ENCODE peak calls at places on chromosomes 7 and 10, in five cellular contexts. E, I, O, J and B are unnamed samples.
A peak's percentile ranks its signal among the peaks of the same experiment; 100 is the strongest.

GRCh38 chr7:106021211-106022067 is 58.4 kb downstream of the CDHR3 start:
- DNase-seq in J (no peak), E (no peak), O (no peak), I (no peak), B (no peak)

GRCh38 chr10:84727398-84727797 is 399.0 kb downstream of the CCSER2 start:
- DNase-seq in I (no peak), E (no peak), J (no peak), O (no peak), B (no peak)

GRCh38 chr7:140360697-140361229 is 37.6 kb downstream of the SLC37A3 start:
- DNase-seq in J (no peak), E (no peak), I (no peak), O (no peak), B (no peak)

GRCh38 chr7:103660455-103661371 is 214.7 kb upstream of the SLC26A5 start:
- DNase-seq in E (no peak), O (no peak), I (no peak), J (peak; percentile 32), B (no peak)

GRCh38 chr10:373015-373414 is 237.8 kb downstream of the ZMYND11 start:
- DNase-seq in I (peak; percentile 62), E (no peak), J (no peak), O (no peak), B (no peak)

GRCh38 chr10:47444047-47444446 is 39.9 kb downstream of the ANXA8 start:
- DNase-seq in J (peak; percentile 3), O (no peak), I (no peak), E (no peak), B (no peak)

GRCh38 chr7:106166651-106167342 is 54.7 kb upstream of the SYPL1 start:
- DNase-seq in I (no peak), E (peak; percentile 47), J (peak; percentile 75), O (no peak), B (peak; percentile 57)

GRCh38 chr10:128059266-128059850 is 66.9 kb downstream of the MKI67 start:
- DNase-seq in O (no peak), I (peak; percentile 76), J (no peak), E (no peak), B (no peak)

GRCh38 chr7:155228459-155228845 is 69.2 kb upstream of the INSIG1 start:
- DNase-seq in E (no peak), I (peak; percentile 63), J (no peak), O (no peak), B (no peak)

GRCh38 chr7:134547738-134548054 is 1.2 kb upstream of the AKR1B15 start:
- DNase-seq in E (peak; percentile 78), O (peak; percentile 26), I (no peak), J (peak; percentile 84), B (peak; percentile 62)

GRCh38 chr10:16690417-16690816 is 126.8 kb downstream of the RSU1 start:
- DNase-seq in O (no peak), J (no peak), E (no peak), I (no peak), B (no peak)

GRCh38 chr10:77104459-77104980 is 533.1 kb downstream of the KCNMA1 start:
- DNase-seq in O (no peak), I (no peak), E (no peak), J (no peak), B (no peak)

GRCh38 chr10:43047288-43047970 is 29.4 kb upstream of the RET start:
- DNase-seq in I (no peak), E (no peak), J (no peak), O (no peak), B (no peak)

GRCh38 chr10:132878091-132878729 is 64.2 kb downstream of the CFAP46 start:
- DNase-seq in O (no peak), J (no peak), I (peak; percentile 57), E (peak; percentile 9), B (no peak)

GRCh38 chr10:29304259-29305030 is 15.6 kb downstream of the LYZL1 start:
- DNase-seq in I (no peak), E (peak; percentile 57), O (peak; percentile 30), J (peak; percentile 63), B (peak; percentile 64)

GRCh38 chr10:63622097-63622496 is 100.9 kb downstream of the REEP3 start:
- DNase-seq in O (no peak), I (no peak), J (no peak), E (no peak), B (no peak)

GRCh38 chr10:110456523-110457091 is 41.1 kb upstream of the DUSP5 start:
- DNase-seq in O (no peak), J (no peak), E (no peak), I (peak; percentile 60), B (no peak)

GRCh38 chr10:99234067-99234738 is 1.4 kb downstream of the HPSE2 start:
- DNase-seq in J (peak; percentile 10), E (peak; percentile 55), O (peak; percentile 78), I (peak; percentile 94), B (peak; percentile 39)

GRCh38 chr10:12252882-12253546 is 57.0 kb downstream of the CDC123 start:
- DNase-seq in E (no peak), O (no peak), I (peak; percentile 73), J (peak; percentile 50), B (no peak)

GRCh38 chr10:24866615-24867583 is 85.5 kb downstream of the PRTFDC1 start:
- DNase-seq in E (peak; percentile 41), I (no peak), J (peak; percentile 63), O (no peak), B (no peak)

DNA sequence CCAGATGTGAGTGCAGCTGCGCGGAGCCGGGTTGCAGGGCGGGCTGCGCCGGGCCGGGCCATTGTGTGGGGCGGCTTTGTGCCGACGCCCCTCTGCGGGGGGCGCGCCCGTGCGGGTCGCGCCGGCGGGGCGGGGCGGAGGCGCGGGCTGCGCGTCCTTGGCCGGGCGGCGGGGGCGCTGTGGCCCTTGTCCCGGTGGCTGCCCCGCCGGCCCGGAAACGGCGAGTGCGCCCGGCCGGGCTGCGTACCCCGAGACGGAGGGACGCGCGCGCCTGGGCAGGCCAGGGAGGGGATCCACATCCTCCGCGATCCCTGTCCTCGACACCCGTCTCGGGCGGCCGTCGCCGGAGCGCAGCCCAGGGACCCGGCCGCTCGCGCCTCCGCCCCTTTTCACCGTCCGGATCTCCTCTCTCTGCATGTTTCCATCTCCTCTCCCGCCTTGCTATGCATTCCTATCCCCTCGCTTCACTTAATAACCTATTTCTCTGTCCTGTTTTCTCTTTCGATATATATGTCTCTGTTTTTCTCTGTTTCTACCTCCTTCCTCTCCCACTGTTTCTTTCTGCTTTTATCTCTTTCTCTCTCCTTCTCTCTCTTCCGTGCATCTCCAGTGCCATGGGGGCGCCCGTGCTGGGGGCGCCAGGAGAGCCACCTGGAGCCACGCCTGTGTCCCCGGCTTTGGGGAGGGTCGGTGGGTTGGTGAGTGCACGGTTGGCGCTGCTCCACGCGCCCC is 765 bp downstream of the PFKFB3 start:
- DNase-seq in I (peak; percentile 93), O (peak; percentile 62), E (peak; percentile 67), J (peak; percentile 84), B (peak; percentile 38)
- TF ChIP-seq POLR2AphosphoS5 in I (peak; percentile 2), O (no peak), E (no peak), J (no peak), B (no peak)

DNA sequence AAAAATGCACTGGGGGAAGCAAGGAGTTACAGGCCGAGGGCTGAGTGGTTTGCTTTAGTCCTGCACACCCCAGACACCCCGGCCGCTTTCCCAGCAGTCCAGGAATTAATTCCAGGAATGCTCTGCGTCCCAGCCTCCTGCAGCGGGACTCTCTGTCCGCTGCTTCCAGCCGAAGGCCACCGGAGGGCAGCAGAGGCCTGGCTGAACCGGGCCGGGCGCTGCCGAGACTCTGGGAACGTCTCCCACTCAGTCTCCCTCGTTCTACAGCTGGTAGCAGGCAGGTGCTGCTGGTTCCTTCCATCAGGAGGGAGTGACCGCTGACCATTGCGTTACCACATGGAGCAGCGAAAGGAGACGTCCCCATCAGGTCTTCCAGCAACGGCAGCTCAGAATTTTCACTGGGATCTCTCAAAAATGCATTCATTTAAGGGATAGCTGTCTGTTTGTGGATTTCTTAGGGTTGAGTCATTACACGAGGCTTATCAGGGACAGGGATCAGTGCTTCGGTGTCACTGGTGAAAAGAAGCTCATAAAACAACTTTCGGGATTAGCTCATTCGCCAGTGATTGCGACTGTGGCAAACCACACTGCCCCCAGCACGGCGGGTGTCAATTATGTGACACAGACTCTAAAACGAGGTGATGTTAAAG is 24.9 kb upstream of the PITRM1 start:
- DNase-seq in O (peak; percentile 57), I (peak; percentile 91), E (peak; percentile 82), J (peak; percentile 78), B (peak; percentile 74)
- TF ChIP-seq POLR2AphosphoS5 in O (no peak), I (no peak), E (no peak), J (no peak), B (peak; percentile 68)

GRCh38 chr7:118350260-118350659 is 125.8 kb downstream of the ANKRD7 start:
- DNase-seq in J (no peak), I (no peak), E (no peak), O (no peak), B (no peak)
- TF ChIP-seq POLR2AphosphoS5 in J (no peak), I (no peak), E (no peak), O (no peak), B (no peak)

GRCh38 chr7:522071-522937 is 2.7 kb upstream of the PDGFA start:
- DNase-seq in J (peak; percentile 79), I (no peak), O (no peak), E (peak; percentile 81), B (peak; percentile 62)
- TF ChIP-seq POLR2AphosphoS5 in J (no peak), I (no peak), O (no peak), E (peak; percentile 19), B (peak; percentile 57)

GRCh38 chr10:80200259-80200658 is 5.1 kb downstream of the ANXA11 start:
- DNase-seq in O (no peak), E (no peak), I (no peak), J (no peak), B (no peak)

GRCh38 chr10:80197972-80198591 is 7.3 kb downstream of the ANXA11 start:
- DNase-seq in I (no peak), J (no peak), O (no peak), E (peak; percentile 52), B (no peak)

GRCh38 chr10:80200687-80201086 is 4.7 kb downstream of the ANXA11 start:
- DNase-seq in E (no peak), I (no peak), O (no peak), J (no peak), B (no peak)

GRCh38 chr10:80201592-80202256 is 3.6 kb downstream of the ANXA11 start:
- DNase-seq in I (no peak), O (no peak), E (peak; percentile 62), J (peak; percentile 52), B (no peak)

GRCh38 chr10:80199828-80200227 is 5.5 kb downstream of the ANXA11 start:
- DNase-seq in O (no peak), E (peak; percentile 41), J (no peak), I (no peak), B (no peak)
- TF ChIP-seq POLR2AphosphoS5 in O (no peak), E (peak; percentile 71), J (no peak), I (peak; percentile 77), B (peak; percentile 61)

GRCh38 chr10:71207578-71207977 is 4.8 kb upstream of the UNC5B start:
- DNase-seq in E (no peak), J (no peak), I (no peak), O (no peak), B (no peak)

GRCh38 chr10:71203716-71204115 is 8.7 kb upstream of the UNC5B start:
- DNase-seq in O (no peak), I (peak; percentile 51), J (no peak), E (no peak), B (no peak)

GRCh38 chr10:71204746-71205145 is 7.6 kb upstream of the UNC5B start:
- DNase-seq in E (no peak), O (no peak), I (no peak), J (no peak), B (no peak)

GRCh38 chr10:71206911-71207310 is 5.5 kb upstream of the UNC5B start:
- DNase-seq in J (no peak), I (peak; percentile 31), E (no peak), O (no peak), B (no peak)

GRCh38 chr10:71205468-71205867 is 6.9 kb upstream of the UNC5B start:
- DNase-seq in E (no peak), J (no peak), O (no peak), I (no peak), B (no peak)
- TF ChIP-seq POLR2AphosphoS5 in E (no peak), J (no peak), O (no peak), I (no peak), B (no peak)